ENCODE peak calls at places on chromosome 12, in five cellular contexts. L is K562, C is H1, W is SK-N-SH, G is HCT116. E is an unnamed sample.

GRCh38 chr12:125564753-125565152 is 499.5 kb downstream of the AACS start:
- DNase-seq in L (no peak), C (no peak), W (no peak), G (no peak), E (no peak)

GRCh38 chr12:49323524-49324097 is 556 bp downstream of the TROAP start:
- DNase-seq in L (no peak), C (no peak), W (no peak), G (no peak), E (no peak)

GRCh38 chr12:111369496-111370220 is 763 bp upstream of the PHETA1 start:
- DNase-seq in L (no peak), C (no peak), W (no peak), G (no peak), E (peak)

GRCh38 chr12:56361487-56362129 is 1.0 kb downstream of the APOF start:
- DNase-seq in L (no peak), C (no peak), W (no peak), G (no peak), E (no peak)

GRCh38 chr12:77124767-77125166 is 59.4 kb upstream of the E2F7 start:
- DNase-seq in L (no peak), C (no peak), W (no peak), G (no peak), E (no peak)

GRCh38 chr12:132622437-132623071 is 4.0 kb downstream of the P2RX2 start:
- DNase-seq in L (no peak), C (no peak), W (no peak), G (no peak), E (peak)

GRCh38 chr12:3607821-3608220 is 116.8 kb downstream of the PRMT8 start:
- DNase-seq in L (no peak), C (no peak), W (no peak), G (no peak), E (no peak)

GRCh38 chr12:49288922-49289555 is 5.9 kb upstream of the PRPH start:
- DNase-seq in L (no peak), C (no peak), W (no peak), G (no peak), E (no peak)

GRCh38 chr12:104357431-104357952 is 54.0 kb downstream of the EID3 start:
- DNase-seq in L (peak), C (no peak), W (no peak), G (no peak), E (peak)

GRCh38 chr12:9710584-9711375 is 22.1 kb downstream of the CLECL1 start:
- DNase-seq in L (no peak), C (no peak), W (no peak), G (no peak), E (no peak)

GRCh38 chr12:27785882-27786570 is 6.0 kb upstream of the MANSC4 start:
- DNase-seq in L (no peak), C (no peak), W (no peak), G (no peak), E (no peak)

GRCh38 chr12:124466200-124467128 is 100.9 kb downstream of the NCOR2 start:
- DNase-seq in L (no peak), C (no peak), W (no peak), G (no peak), E (no peak)

GRCh38 chr12:123571343-123571813 is 13.0 kb upstream of the TMED2 start:
- DNase-seq in L (peak), C (no peak), W (peak), G (peak), E (peak)

GRCh38 chr12:3492868-3493224 is 1.8 kb downstream of the PRMT8 start:
- DNase-seq in L (no peak), C (no peak), W (no peak), G (no peak), E (no peak)

GRCh38 chr12:49232940-49233841 is 31.7 kb upstream of the TUBA1C start:
- DNase-seq in L (peak), C (no peak), W (peak), G (no peak), E (no peak)

GRCh38 chr12:127113945-127114344 is 1153.0 kb upstream of the TMEM132C start:
- DNase-seq in L (no peak), C (no peak), W (no peak), G (no peak), E (no peak)

GRCh38 chr12:113506867-113507266 is 35.2 kb upstream of the LHX5 start:
- DNase-seq in L (no peak), C (no peak), W (no peak), G (no peak), E (no peak)

GRCh38 chr12:106841471-106842302 is 67.2 kb downstream of the RIC8B start:
- DNase-seq in L (peak), C (no peak), W (peak), G (peak), E (peak)

GRCh38 chr12:6178981-6179761 is 21.0 kb upstream of the CD9 start:
- DNase-seq in L (no peak), C (no peak), W (no peak), G (no peak), E (no peak)

GRCh38 chr12:21677622-21678277 is 20.1 kb upstream of the LDHB start:
- DNase-seq in L (no peak), C (no peak), W (no peak), G (no peak), E (no peak)

GRCh38 chr12:25552681-25553080 is 402 bp downstream of the LMNTD1 start:
- DNase-seq in L (no peak), C (no peak), W (no peak), G (no peak), E (no peak)

GRCh38 chr12:10363922-10364838 is 25.7 kb downstream of the KLRK1 start:
- DNase-seq in L (peak), C (no peak), W (no peak), G (no peak), E (peak)

GRCh38 chr12:76470028-76470939 is 89.3 kb downstream of the OSBPL8 start:
- DNase-seq in L (peak), C (no peak), W (peak), G (no peak), E (no peak)

GRCh38 chr12:88802307-88802706 is 222.0 kb upstream of the KITLG start:
- DNase-seq in L (no peak), C (no peak), W (no peak), G (no peak), E (no peak)

GRCh38 chr12:68882251-68882964 is 50.6 kb downstream of the CPM start:
- DNase-seq in L (no peak), C (no peak), W (no peak), G (no peak), E (no peak)

GRCh38 chr12:6306599-6307220 is 3.8 kb upstream of the PLEKHG6 start:
- DNase-seq in L (no peak), C (no peak), W (no peak), G (no peak), E (no peak)

GRCh38 chr12:19183121-19183838 is 53.7 kb downstream of the PLEKHA5 start:
- DNase-seq in L (no peak), C (no peak), W (no peak), G (no peak), E (peak)

GRCh38 chr12:132493482-132494178 is 3.7 kb downstream of the FBRSL1 start:
- DNase-seq in L (peak), C (no peak), W (no peak), G (no peak), E (no peak)

GRCh38 chr12:42282301-42282700 is 43.6 kb downstream of the ZCRB1 start:
- DNase-seq in L (no peak), C (no peak), W (no peak), G (no peak), E (no peak)

GRCh38 chr12:3551386-3551785 is 60.4 kb downstream of the PRMT8 start:
- DNase-seq in L (peak), C (no peak), W (no peak), G (no peak), E (no peak)

GRCh38 chr12:94074970-94075695 is 73.2 kb upstream of the PLXNC1 start:
- DNase-seq in L (peak), C (no peak), W (peak), G (peak), E (peak)

GRCh38 chr12:321606-322326 is 59.1 kb upstream of the SLC6A13 start:
- DNase-seq in L (no peak), C (no peak), W (no peak), G (peak), E (peak)

GRCh38 chr12:47988073-47989022 is 15.9 kb downstream of the COL2A1 start:
- DNase-seq in L (no peak), C (no peak), W (no peak), G (no peak), E (no peak)

GRCh38 chr12:98369601-98370000 is 145.8 kb upstream of the TMPO start:
- DNase-seq in L (no peak), C (no peak), W (no peak), G (no peak), E (no peak)

GRCh38 chr12:66620703-66621102 is 58.2 kb downstream of the GRIP1 start:
- DNase-seq in L (no peak), C (no peak), W (no peak), G (no peak), E (no peak)

GRCh38 chr12:28209782-28210181 is 19.5 kb downstream of the CCDC91 start:
- DNase-seq in L (no peak), C (no peak), W (no peak), G (no peak), E (no peak)

GRCh38 chr12:104354167-104354867 is 50.8 kb downstream of the EID3 start:
- DNase-seq in L (no peak), C (no peak), W (no peak), G (no peak), E (no peak)

GRCh38 chr12:49548822-49549648 is 10.2 kb downstream of the KCNH3 start:
- DNase-seq in L (peak), C (no peak), W (peak), G (no peak), E (no peak)

GRCh38 chr12:108442910-108443309 is 72.2 kb upstream of the FICD start:
- DNase-seq in L (no peak), C (no peak), W (no peak), G (no peak), E (no peak)

GRCh38 chr12:109777544-109777943 is 55.7 kb downstream of the TRPV4 start:
- DNase-seq in L (peak), C (no peak), W (no peak), G (no peak), E (peak)
- TF ChIP-seq JUND in L (no peak), C (no peak), W (no peak), G (no peak), E (no peak)

GRCh38 chr12:2110841-2111566 is 58.2 kb downstream of the CACNA1C start:
- DNase-seq in L (no peak), C (no peak), W (no peak), G (no peak), E (no peak)
- TF ChIP-seq JUND in L (no peak), C (no peak), W (no peak), G (no peak), E (no peak)

GRCh38 chr12:59886131-59886751 is 290.4 kb downstream of the SLC16A7 start:
- DNase-seq in L (no peak), C (no peak), W (no peak), G (no peak), E (no peak)

GRCh38 chr12:59895161-59895785 is 299.4 kb downstream of the SLC16A7 start:
- DNase-seq in L (no peak), C (no peak), W (no peak), G (no peak), E (no peak)

GRCh38 chr12:59887204-59887603 is 291.4 kb downstream of the SLC16A7 start:
- DNase-seq in L (no peak), C (no peak), W (no peak), G (no peak), E (no peak)

DNA sequence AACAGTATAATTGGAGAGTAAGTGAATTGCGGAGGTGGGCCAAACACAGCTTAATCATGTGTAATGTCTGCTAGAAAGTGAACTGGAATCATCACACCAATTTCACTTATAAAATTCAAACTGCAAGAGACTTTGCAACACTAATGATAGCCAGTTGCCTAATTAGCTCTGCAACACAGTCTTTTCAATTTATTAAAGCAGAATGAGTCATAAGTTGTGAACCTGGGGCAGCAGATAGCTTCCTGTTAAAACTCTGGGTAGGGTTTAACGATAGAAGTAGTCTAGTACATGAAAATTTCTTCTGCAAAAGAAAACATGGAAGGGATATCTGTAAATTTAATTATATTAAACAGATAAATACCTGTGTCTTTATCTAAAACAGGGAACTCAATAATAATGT is 295.4 kb downstream of the SLC16A7 start:
- DNase-seq in L (no peak), C (no peak), W (no peak), G (no peak), E (no peak)
- TF ChIP-seq JUND in L (no peak), C (no peak), W (no peak), G (no peak), E (no peak)

GRCh38 chr12:18160901-18161300 is 70.9 kb upstream of the RERGL start:
- DNase-seq in L (no peak), C (no peak), W (no peak), G (no peak), E (no peak)

GRCh38 chr12:18165889-18166288 is 75.9 kb upstream of the RERGL start:
- DNase-seq in L (no peak), C (no peak), W (no peak), G (no peak), E (no peak)

DNA sequence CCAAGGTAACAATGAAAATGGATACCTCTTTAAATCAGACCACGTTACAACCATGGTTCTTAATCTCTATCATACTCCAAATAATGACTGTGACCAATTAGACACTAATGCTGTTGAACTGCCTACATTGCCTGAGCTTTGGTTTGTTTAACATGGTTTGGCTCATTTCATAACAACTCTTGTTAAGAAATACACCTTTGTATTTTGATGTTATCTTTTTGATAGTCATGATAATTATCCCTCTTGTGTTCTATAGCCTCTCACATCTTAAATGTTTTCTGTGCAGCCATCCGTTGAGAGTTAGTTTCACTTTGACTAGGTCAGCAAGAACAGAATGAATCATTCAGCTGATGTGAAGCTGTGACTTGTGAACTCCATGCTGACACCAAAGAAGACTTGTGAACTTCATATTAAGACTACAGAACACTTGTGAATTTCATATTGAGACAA is 75.5 kb upstream of the RERGL start:
- DNase-seq in L (no peak), C (no peak), W (no peak), G (no peak), E (peak)
- TF ChIP-seq JUND in L (no peak), C (no peak), W (no peak), G (no peak), E (no peak)